ENCODE peak calls at places on chromosomes 12 and 14, in four cellular contexts. M, P, A and N are unnamed samples.

GRCh38 chr14:71725802-71726638 is 206.2 kb upstream of the RGS6 start:
- DNase-seq in M (peak; percentile 67), P (peak; percentile 85), A (no peak), N (no peak)

GRCh38 chr14:55399912-55400311 is 11.7 kb downstream of the ATG14 start:
- DNase-seq in M (no peak), P (peak; percentile 28), A (no peak), N (peak; percentile 45)

GRCh38 chr12:109458771-109459208 is 18.3 kb downstream of the KCTD10 start:
- DNase-seq in M (no peak), P (peak; percentile 54), A (no peak), N (no peak)

GRCh38 chr12:70985850-70986249 is 65.3 kb upstream of the PTPRR start:
- DNase-seq in M (no peak), P (peak; percentile 83), A (no peak), N (no peak)

GRCh38 chr14:75566321-75566720 is 12.1 kb upstream of the FLVCR2 start:
- DNase-seq in M (no peak), P (no peak), A (no peak), N (peak; percentile 96)

GRCh38 chr14:76938092-76938500 is 90.4 kb downstream of the IRF2BPL start:
- DNase-seq in M (no peak), P (no peak), A (no peak), N (no peak)

GRCh38 chr12:63977441-63977840 is 132.9 kb downstream of the SRGAP1 start:
- DNase-seq in M (no peak), P (no peak), A (no peak), N (no peak)

GRCh38 chr12:121110211-121110940 is 22.3 kb upstream of the P2RX7 start:
- DNase-seq in M (no peak), P (peak; percentile 78), A (peak; percentile 63), N (peak; percentile 82)

GRCh38 chr12:60872219-60872618 is 1276.4 kb downstream of the SLC16A7 start:
- DNase-seq in M (no peak), P (no peak), A (no peak), N (no peak)

GRCh38 chr14:75982724-75983358 is 1.0 kb upstream of the TGFB3 start:
- DNase-seq in M (no peak), P (peak; percentile 80), A (no peak), N (no peak)

GRCh38 chr12:1443421-1444141 is 150.8 kb downstream of the FBXL14 start:
- DNase-seq in M (peak; percentile 45), P (peak; percentile 77), A (no peak), N (no peak)

GRCh38 chr12:23066095-23066494 is 441.1 kb downstream of the ETNK1 start:
- DNase-seq in M (no peak), P (peak; percentile 24), A (no peak), N (no peak)

GRCh38 chr14:103135333-103136075 is 12.2 kb downstream of the TNFAIP2 start:
- DNase-seq in M (no peak), P (no peak), A (no peak), N (no peak)

GRCh38 chr14:105861985-105862465 is 335.6 kb downstream of the TMEM121 start:
- DNase-seq in M (no peak), P (no peak), A (no peak), N (peak; percentile 83)

GRCh38 chr12:128661216-128661550 is 162.6 kb downstream of the SLC15A4 start:
- DNase-seq in M (no peak), P (no peak), A (no peak), N (no peak)

GRCh38 chr12:52977195-52977594 is 28.3 kb downstream of the KRT18 start:
- DNase-seq in M (peak; percentile 8), P (no peak), A (no peak), N (no peak)

GRCh38 chr12:52971701-52972329 is 22.9 kb downstream of the KRT18 start:
- DNase-seq in M (peak; percentile 41), P (peak; percentile 44), A (no peak), N (no peak)

GRCh38 chr12:52975204-52975603 is 26.3 kb downstream of the KRT18 start:
- DNase-seq in M (no peak), P (no peak), A (no peak), N (no peak)

GRCh38 chr12:52976574-52977071 is 27.7 kb downstream of the KRT18 start:
- DNase-seq in M (peak; percentile 72), P (peak; percentile 26), A (no peak), N (no peak)

DNA sequence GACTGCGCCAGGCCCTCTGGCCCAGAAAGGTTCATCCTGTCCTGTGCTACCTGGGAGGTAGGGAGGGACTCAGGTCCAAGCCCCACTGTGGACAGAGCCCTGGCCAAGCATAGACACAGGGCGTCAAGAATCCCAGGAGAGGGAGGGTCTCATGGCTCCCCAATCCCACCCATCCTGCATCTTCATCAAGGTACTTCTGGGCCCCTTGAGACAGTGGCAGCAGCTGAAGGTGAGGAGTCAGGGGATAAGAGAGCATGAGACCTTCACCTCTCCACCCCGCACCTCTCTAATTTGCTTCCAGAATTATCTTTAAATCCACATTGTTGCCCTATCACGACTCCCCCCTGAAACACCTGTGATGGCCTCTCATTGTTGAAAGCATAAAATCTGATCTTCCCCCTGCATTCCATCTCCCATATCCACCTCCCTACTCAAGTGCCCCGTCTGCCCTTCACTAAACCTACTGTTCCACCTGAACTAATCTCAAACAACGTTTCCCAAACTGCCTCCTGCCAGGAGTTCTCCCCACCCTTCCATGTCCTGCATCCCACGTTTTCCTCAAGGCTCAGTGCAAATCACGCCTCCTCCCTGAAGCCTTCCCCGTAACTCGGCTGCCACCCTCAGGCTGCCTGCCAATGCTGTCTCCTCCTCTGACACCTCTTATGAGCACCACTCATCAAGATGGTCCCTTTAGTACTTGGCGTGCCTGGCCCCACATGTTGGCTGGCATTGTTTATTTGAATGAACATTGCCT is 27.1 kb downstream of the KRT18 start:
- DNase-seq in M (no peak), P (peak; percentile 22), A (peak; percentile 18), N (no peak)
- TF ChIP-seq CTCF in M (no peak), P (no peak), A (no peak), N (no peak)

DNA sequence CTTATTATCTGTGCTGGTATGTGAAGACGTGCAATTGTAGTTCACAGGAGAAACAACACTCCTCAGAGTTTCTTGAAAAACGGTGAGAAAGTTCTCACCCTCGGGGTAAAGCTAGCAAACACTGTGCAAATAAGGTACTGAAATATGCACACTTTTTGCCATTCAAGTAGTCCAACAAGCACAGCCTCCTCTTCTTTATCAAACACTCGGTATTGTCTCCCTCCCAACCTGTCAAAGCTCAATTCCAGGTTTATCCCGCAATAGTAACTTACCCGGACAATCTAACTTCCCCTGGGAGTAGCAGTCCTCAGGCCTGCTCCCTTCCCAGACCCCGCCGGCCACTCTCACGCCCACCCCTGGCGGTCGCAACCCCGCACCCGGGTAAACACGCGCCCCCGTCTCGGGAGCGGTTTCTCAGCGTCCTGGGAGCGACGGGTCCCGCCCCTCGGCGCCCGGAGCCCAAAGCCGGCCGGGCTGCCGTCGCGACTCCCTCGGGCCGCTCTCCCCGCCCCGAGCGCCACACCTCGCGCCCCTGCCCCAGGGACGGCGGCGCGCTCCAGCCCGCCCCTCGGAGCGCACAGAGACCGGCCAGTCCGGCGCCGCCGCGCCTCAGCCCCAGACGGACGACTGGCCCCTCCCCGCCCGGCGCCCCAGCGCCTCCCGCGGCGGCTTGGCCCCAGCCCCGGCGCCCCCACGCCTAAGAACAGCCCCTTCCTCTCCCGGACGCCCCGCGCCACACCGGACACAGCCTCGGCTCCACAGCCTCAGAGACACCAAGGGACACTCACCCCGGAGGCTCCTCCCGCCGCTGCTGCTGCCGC is 594 bp downstream of the BTBD7 start:
- DNase-seq in M (no peak), P (peak; percentile 28), A (peak; percentile 69), N (peak; percentile 33)
- TF ChIP-seq CTCF in M (peak; percentile 13), P (no peak), A (no peak), N (no peak)

DNA sequence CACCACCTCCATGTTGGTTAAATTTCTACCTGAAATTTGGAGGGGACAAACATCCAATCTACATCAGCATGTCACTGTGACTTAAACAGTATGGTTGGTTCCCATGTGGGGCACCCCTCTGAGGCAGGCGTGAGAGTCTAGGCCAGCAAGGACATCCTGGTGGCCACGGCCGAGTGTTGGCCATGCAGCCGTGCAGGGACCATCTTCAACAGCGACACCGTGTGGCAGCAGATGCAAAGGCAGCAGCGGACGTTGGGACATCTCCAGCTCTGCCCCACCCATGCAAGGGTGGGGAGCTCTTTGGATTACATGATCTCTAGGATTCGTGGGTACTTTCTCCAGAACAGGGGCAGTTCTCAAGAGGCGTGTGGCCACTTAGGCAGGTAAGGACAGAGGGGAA is 49.8 kb downstream of the NOC4L start:
- DNase-seq in M (no peak), P (no peak), A (no peak), N (peak; percentile 48)
- TF ChIP-seq CTCF in M (peak; percentile 20), P (no peak), A (peak; percentile 47), N (peak; percentile 62)

DNA sequence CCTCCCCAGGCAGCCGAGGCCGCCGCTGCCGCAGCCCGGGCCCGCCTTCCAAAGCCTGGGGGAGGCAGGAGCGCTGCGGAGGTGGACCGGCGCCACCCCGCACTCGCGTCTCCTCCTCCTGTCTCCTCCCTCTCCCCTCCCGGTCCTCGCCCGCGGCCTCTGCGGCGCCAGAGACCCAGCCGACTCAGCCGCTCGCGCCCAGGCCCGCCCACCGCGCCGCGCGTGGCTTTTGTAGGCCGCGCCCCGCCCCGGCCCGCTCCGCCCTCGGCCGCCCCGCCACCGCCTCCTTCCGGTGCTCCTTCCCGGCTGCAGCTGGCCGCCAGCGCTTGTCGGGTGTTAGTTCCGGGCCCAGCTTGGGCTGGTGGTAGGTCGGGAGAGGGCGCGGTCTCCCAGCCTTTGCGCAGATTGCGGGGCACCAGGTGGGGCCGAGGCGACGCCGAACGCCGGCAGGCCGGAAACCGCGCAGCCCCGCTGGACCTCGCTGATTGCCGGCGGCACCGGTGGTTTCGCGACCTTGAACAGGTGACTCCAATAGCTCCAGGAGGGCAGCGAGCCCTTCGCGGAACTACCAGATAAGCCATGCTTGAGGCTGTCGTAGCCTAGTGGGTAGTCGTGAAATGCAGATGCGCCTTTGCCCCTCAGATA is at the start of gene CAPRIN2:
- DNase-seq in M (peak; percentile 65), P (peak; percentile 94), A (peak; percentile 90), N (peak; percentile 93)
- TF ChIP-seq CTCF in M (peak; percentile 47), P (peak; percentile 23), A (peak; percentile 29), N (no peak)

DNA sequence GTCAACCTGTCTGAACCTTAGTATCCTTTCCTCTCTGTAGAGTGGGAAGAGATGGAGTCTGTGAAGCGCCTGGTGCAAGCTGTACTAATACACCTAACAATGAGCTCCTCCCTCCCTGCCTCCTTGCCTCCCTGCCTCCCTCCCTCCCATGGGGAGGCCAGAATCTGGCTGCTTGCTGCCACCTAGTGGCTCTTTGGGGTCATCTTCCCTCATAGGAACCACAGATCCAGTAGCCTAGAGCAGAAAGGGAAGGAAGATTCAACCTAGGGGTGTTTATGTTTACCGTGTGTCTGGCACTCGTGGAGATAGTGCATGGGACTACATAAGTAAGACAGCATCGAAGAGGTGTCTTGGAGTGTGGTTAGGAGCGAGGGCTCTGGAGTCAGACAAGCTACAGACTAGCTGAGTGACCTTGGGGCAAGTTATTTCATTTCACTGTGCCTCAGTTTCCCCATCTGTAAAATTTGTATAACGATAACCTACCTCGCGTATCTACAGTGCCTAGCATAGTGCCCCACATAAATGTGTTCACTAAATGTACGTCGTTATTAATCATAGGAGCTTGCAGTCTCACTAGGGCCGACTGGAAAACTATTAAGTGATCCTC is 35.5 kb upstream of the TSPAN9 start:
- DNase-seq in M (no peak), P (peak; percentile 77), A (peak; percentile 75), N (peak; percentile 75)
- TF ChIP-seq CTCF in M (peak; percentile 85), P (peak; percentile 68), A (peak; percentile 75), N (peak; percentile 60)

GRCh38 chr12:89672589-89672979 is 36.1 kb downstream of the ATP2B1 start:
- DNase-seq in M (no peak), P (no peak), A (no peak), N (no peak)

GRCh38 chr12:89671469-89671868 is 37.2 kb downstream of the ATP2B1 start:
- DNase-seq in M (peak; percentile 24), P (peak; percentile 27), A (no peak), N (no peak)

GRCh38 chr12:89676935-89677334 is 31.7 kb downstream of the ATP2B1 start:
- DNase-seq in M (no peak), P (no peak), A (no peak), N (no peak)

GRCh38 chr12:89673603-89674002 is 35.0 kb downstream of the ATP2B1 start:
- DNase-seq in M (no peak), P (no peak), A (no peak), N (no peak)

GRCh38 chr12:89674326-89674942 is 34.2 kb downstream of the ATP2B1 start:
- DNase-seq in M (no peak), P (no peak), A (no peak), N (no peak)
- TF ChIP-seq CTCF in M (no peak), P (no peak), A (no peak), N (no peak)